ENCODE peak calls at places on chromosomes 7 and 10, in five cellular contexts. One of them, this sample, is unnamed.

GRCh38 chr10:123585477-123586445 is 80.4 kb upstream of the GPR26 start:
- DNase-seq in GDM1: no peak
- DNase-seq in GM19239: no peak
- DNase-seq in A549: no peak
- DNase-seq in activated naive CD8-positive, alpha-beta T cell treated with anti-CD3 and anti-CD28 coated beads, Interleukin-2, amount 50 U/mL, for 24 hours: no peak
- DNase-seq in this sample: no peak

GRCh38 chr7:158246960-158247673 is 340.5 kb downstream of the PTPRN2 start:
- DNase-seq in activated naive CD8-positive, alpha-beta T cell treated with anti-CD3 and anti-CD28 coated beads, Interleukin-2, amount 50 U/mL, for 24 hours: no peak
- DNase-seq in GDM1: no peak
- DNase-seq in GM19239: no peak
- DNase-seq in A549: no peak
- DNase-seq in this sample: no peak

GRCh38 chr10:93461807-93462178 is 20.3 kb downstream of the MYOF start:
- DNase-seq in A549: no peak
- DNase-seq in GDM1: no peak
- DNase-seq in activated naive CD8-positive, alpha-beta T cell treated with anti-CD3 and anti-CD28 coated beads, Interleukin-2, amount 50 U/mL, for 24 hours: no peak
- DNase-seq in GM19239: no peak
- DNase-seq in this sample: no peak

GRCh38 chr7:49166441-49166840 is 242.1 kb downstream of the CDC14C start:
- DNase-seq in activated naive CD8-positive, alpha-beta T cell treated with anti-CD3 and anti-CD28 coated beads, Interleukin-2, amount 50 U/mL, for 24 hours: no peak
- DNase-seq in A549: no peak
- DNase-seq in GM19239: no peak
- DNase-seq in GDM1: no peak
- DNase-seq in this sample: no peak

GRCh38 chr7:36311539-36311938 is 78.1 kb upstream of the ANLN start:
- DNase-seq in GM19239: no peak
- DNase-seq in A549: no peak
- DNase-seq in activated naive CD8-positive, alpha-beta T cell treated with anti-CD3 and anti-CD28 coated beads, Interleukin-2, amount 50 U/mL, for 24 hours: no peak
- DNase-seq in GDM1: no peak
- DNase-seq in this sample: no peak

GRCh38 chr7:117092801-117093200 is 139.5 kb downstream of the ST7 start:
- DNase-seq in GDM1: no peak
- DNase-seq in A549: no peak
- DNase-seq in GM19239: no peak
- DNase-seq in activated naive CD8-positive, alpha-beta T cell treated with anti-CD3 and anti-CD28 coated beads, Interleukin-2, amount 50 U/mL, for 24 hours: no peak
- DNase-seq in this sample: no peak

GRCh38 chr7:100148225-100148558 is 526 bp upstream of the LAMTOR4 start:
- DNase-seq in GM19239: no peak
- DNase-seq in A549: no peak
- DNase-seq in GDM1: no peak
- DNase-seq in activated naive CD8-positive, alpha-beta T cell treated with anti-CD3 and anti-CD28 coated beads, Interleukin-2, amount 50 U/mL, for 24 hours: no peak
- DNase-seq in this sample: no peak

GRCh38 chr7:33720139-33720538 is 185.2 kb upstream of the BMPER start:
- DNase-seq in GM19239: no peak
- DNase-seq in activated naive CD8-positive, alpha-beta T cell treated with anti-CD3 and anti-CD28 coated beads, Interleukin-2, amount 50 U/mL, for 24 hours: no peak
- DNase-seq in A549: no peak
- DNase-seq in GDM1: no peak
- DNase-seq in this sample: no peak

GRCh38 chr10:102795453-102796406 is 41.5 kb downstream of the CYP17A1 start:
- DNase-seq in activated naive CD8-positive, alpha-beta T cell treated with anti-CD3 and anti-CD28 coated beads, Interleukin-2, amount 50 U/mL, for 24 hours: no peak
- DNase-seq in GDM1: no peak
- DNase-seq in GM19239: no peak
- DNase-seq in A549: no peak
- DNase-seq in this sample: no peak

GRCh38 chr10:133422223-133422820 is 2.1 kb downstream of the SPRN start:
- DNase-seq in activated naive CD8-positive, alpha-beta T cell treated with anti-CD3 and anti-CD28 coated beads, Interleukin-2, amount 50 U/mL, for 24 hours: no peak
- DNase-seq in GDM1: no peak
- DNase-seq in A549: no peak
- DNase-seq in GM19239: peak
- DNase-seq in this sample: no peak

GRCh38 chr7:34759477-34760125 is 101.6 kb downstream of the NPSR1 start:
- DNase-seq in GDM1: no peak
- DNase-seq in activated naive CD8-positive, alpha-beta T cell treated with anti-CD3 and anti-CD28 coated beads, Interleukin-2, amount 50 U/mL, for 24 hours: no peak
- DNase-seq in A549: peak
- DNase-seq in GM19239: no peak
- DNase-seq in this sample: no peak

GRCh38 chr7:44158873-44159631 is 17.9 kb upstream of the MYL7 start:
- DNase-seq in GM19239: no peak
- DNase-seq in A549: no peak
- DNase-seq in activated naive CD8-positive, alpha-beta T cell treated with anti-CD3 and anti-CD28 coated beads, Interleukin-2, amount 50 U/mL, for 24 hours: no peak
- DNase-seq in GDM1: no peak
- DNase-seq in this sample: no peak

GRCh38 chr10:33455029-33455428 is 120.6 kb upstream of the NRP1 start:
- DNase-seq in activated naive CD8-positive, alpha-beta T cell treated with anti-CD3 and anti-CD28 coated beads, Interleukin-2, amount 50 U/mL, for 24 hours: no peak
- DNase-seq in A549: no peak
- DNase-seq in GM19239: no peak
- DNase-seq in GDM1: no peak
- DNase-seq in this sample: no peak

GRCh38 chr7:157460721-157461120 is 123.9 kb downstream of the DNAJB6 start:
- DNase-seq in activated naive CD8-positive, alpha-beta T cell treated with anti-CD3 and anti-CD28 coated beads, Interleukin-2, amount 50 U/mL, for 24 hours: no peak
- DNase-seq in A549: no peak
- DNase-seq in GDM1: no peak
- DNase-seq in GM19239: no peak
- DNase-seq in this sample: no peak

GRCh38 chr7:24477807-24478655 is 95.2 kb upstream of the PALS2 start:
- DNase-seq in GDM1: peak
- DNase-seq in activated naive CD8-positive, alpha-beta T cell treated with anti-CD3 and anti-CD28 coated beads, Interleukin-2, amount 50 U/mL, for 24 hours: no peak
- DNase-seq in A549: peak
- DNase-seq in GM19239: no peak
- DNase-seq in this sample: no peak

GRCh38 chr10:30392564-30392990 is 41.4 kb upstream of the MAP3K8 start:
- DNase-seq in activated naive CD8-positive, alpha-beta T cell treated with anti-CD3 and anti-CD28 coated beads, Interleukin-2, amount 50 U/mL, for 24 hours: peak
- DNase-seq in GDM1: peak
- DNase-seq in A549: peak
- DNase-seq in GM19239: peak
- DNase-seq in this sample: peak

GRCh38 chr7:129169171-129169643 is 19.2 kb upstream of the SMO start:
- DNase-seq in activated naive CD8-positive, alpha-beta T cell treated with anti-CD3 and anti-CD28 coated beads, Interleukin-2, amount 50 U/mL, for 24 hours: peak
- DNase-seq in GDM1: no peak
- DNase-seq in GM19239: no peak
- DNase-seq in A549: no peak
- DNase-seq in this sample: no peak

GRCh38 chr7:157875230-157876179 is 538.7 kb downstream of the DNAJB6 start:
- DNase-seq in GM19239: no peak
- DNase-seq in activated naive CD8-positive, alpha-beta T cell treated with anti-CD3 and anti-CD28 coated beads, Interleukin-2, amount 50 U/mL, for 24 hours: peak
- DNase-seq in A549: peak
- DNase-seq in GDM1: no peak
- DNase-seq in this sample: no peak

GRCh38 chr10:73110345-73110849 is at the start of gene NUDT13:
- DNase-seq in activated naive CD8-positive, alpha-beta T cell treated with anti-CD3 and anti-CD28 coated beads, Interleukin-2, amount 50 U/mL, for 24 hours: peak
- DNase-seq in GDM1: peak
- DNase-seq in A549: peak
- DNase-seq in GM19239: peak
- DNase-seq in this sample: peak

GRCh38 chr7:259751-260405 is 30.1 kb upstream of the FOXL3 start:
- DNase-seq in GDM1: no peak
- DNase-seq in activated naive CD8-positive, alpha-beta T cell treated with anti-CD3 and anti-CD28 coated beads, Interleukin-2, amount 50 U/mL, for 24 hours: no peak
- DNase-seq in GM19239: no peak
- DNase-seq in A549: no peak
- DNase-seq in this sample: no peak

GRCh38 chr10:59517961-59518360 is 155.6 kb upstream of the FAM13C start:
- DNase-seq in activated naive CD8-positive, alpha-beta T cell treated with anti-CD3 and anti-CD28 coated beads, Interleukin-2, amount 50 U/mL, for 24 hours: no peak
- DNase-seq in A549: no peak
- DNase-seq in GM19239: no peak
- DNase-seq in GDM1: no peak
- DNase-seq in this sample: peak

GRCh38 chr7:96823274-96823673 is 113.6 kb upstream of the SEM1 start:
- DNase-seq in activated naive CD8-positive, alpha-beta T cell treated with anti-CD3 and anti-CD28 coated beads, Interleukin-2, amount 50 U/mL, for 24 hours: no peak
- DNase-seq in A549: no peak
- DNase-seq in GM19239: no peak
- DNase-seq in GDM1: no peak
- DNase-seq in this sample: no peak